ENCODE peak calls at places on chromosomes 16 and 17, in five cellular contexts. K, Q, J, W and I are unnamed samples.

GRCh38 chr17:33038740-33039139 is 47.1 kb downstream of the SPACA3 start:
- DNase-seq in K (peak; percentile 89), Q (peak; percentile 28), J (no peak), W (no peak), I (peak; percentile 51)

GRCh38 chr17:36123431-36123830 is 19.8 kb downstream of the CCL4 start:
- DNase-seq in K (no peak), Q (peak; percentile 36), J (no peak), W (no peak), I (no peak)

GRCh38 chr17:8393470-8394231 is 4.0 kb downstream of the RNF222 start:
- DNase-seq in K (no peak), Q (no peak), J (no peak), W (no peak), I (no peak)

GRCh38 chr17:81573794-81574642 is 21.9 kb upstream of the FAAP100 start:
- DNase-seq in K (no peak), Q (no peak), J (no peak), W (no peak), I (no peak)

GRCh38 chr16:29665294-29666077 is 2.4 kb downstream of the SPN start:
- DNase-seq in K (no peak), Q (no peak), J (no peak), W (no peak), I (no peak)

GRCh38 chr16:88669986-88670385 is 7.1 kb upstream of the MVD start:
- DNase-seq in K (no peak), Q (no peak), J (no peak), W (no peak), I (no peak)

GRCh38 chr17:44599298-44600175 is 42.3 kb downstream of the FZD2 start:
- DNase-seq in K (no peak), Q (peak; percentile 63), J (no peak), W (no peak), I (no peak)

GRCh38 chr17:74442670-74443515 is 11.0 kb downstream of the GPRC5C start:
- DNase-seq in K (peak; percentile 69), Q (no peak), J (no peak), W (peak; percentile 95), I (peak; percentile 73)

GRCh38 chr17:48333034-48333491 is 97.0 kb downstream of the SKAP1 start:
- DNase-seq in K (no peak), Q (no peak), J (no peak), W (no peak), I (no peak)

GRCh38 chr16:89004209-89004831 is 27.3 kb upstream of the CBFA2T3 start:
- DNase-seq in K (peak; percentile 45), Q (no peak), J (no peak), W (no peak), I (peak; percentile 47)

GRCh38 chr16:77306050-77306616 is 106.9 kb downstream of the SYCE1L start:
- DNase-seq in K (no peak), Q (no peak), J (no peak), W (no peak), I (peak; percentile 54)

GRCh38 chr17:55341432-55341831 is 76.7 kb downstream of the HLF start:
- DNase-seq in K (peak; percentile 13), Q (no peak), J (peak; percentile 27), W (no peak), I (no peak)

GRCh38 chr16:13507530-13507929 is 412.4 kb upstream of the ERCC4 start:
- DNase-seq in K (no peak), Q (no peak), J (no peak), W (no peak), I (no peak)

GRCh38 chr17:80650339-80650672 is 105.7 kb downstream of the RPTOR start:
- DNase-seq in K (no peak), Q (no peak), J (no peak), W (no peak), I (no peak)

GRCh38 chr16:50960517-50961202 is 190.4 kb downstream of the SALL1 start:
- DNase-seq in K (no peak), Q (no peak), J (no peak), W (no peak), I (peak; percentile 15)

GRCh38 chr16:58020628-58021521 is 4.7 kb upstream of the MMP15 start:
- DNase-seq in K (peak; percentile 86), Q (no peak), J (no peak), W (peak; percentile 50), I (peak; percentile 61)

GRCh38 chr16:20348365-20349185 is 3.9 kb downstream of the UMOD start:
- DNase-seq in K (peak; percentile 93), Q (no peak), J (no peak), W (no peak), I (no peak)

GRCh38 chr17:1829189-1829578 is 518 bp downstream of the SMYD4 start:
- DNase-seq in K (no peak), Q (no peak), J (no peak), W (peak; percentile 13), I (peak; percentile 49)
- TF ChIP-seq SUZ12 in K (no peak), Q (no peak), J (no peak), W (no peak), I (no peak)

DNA sequence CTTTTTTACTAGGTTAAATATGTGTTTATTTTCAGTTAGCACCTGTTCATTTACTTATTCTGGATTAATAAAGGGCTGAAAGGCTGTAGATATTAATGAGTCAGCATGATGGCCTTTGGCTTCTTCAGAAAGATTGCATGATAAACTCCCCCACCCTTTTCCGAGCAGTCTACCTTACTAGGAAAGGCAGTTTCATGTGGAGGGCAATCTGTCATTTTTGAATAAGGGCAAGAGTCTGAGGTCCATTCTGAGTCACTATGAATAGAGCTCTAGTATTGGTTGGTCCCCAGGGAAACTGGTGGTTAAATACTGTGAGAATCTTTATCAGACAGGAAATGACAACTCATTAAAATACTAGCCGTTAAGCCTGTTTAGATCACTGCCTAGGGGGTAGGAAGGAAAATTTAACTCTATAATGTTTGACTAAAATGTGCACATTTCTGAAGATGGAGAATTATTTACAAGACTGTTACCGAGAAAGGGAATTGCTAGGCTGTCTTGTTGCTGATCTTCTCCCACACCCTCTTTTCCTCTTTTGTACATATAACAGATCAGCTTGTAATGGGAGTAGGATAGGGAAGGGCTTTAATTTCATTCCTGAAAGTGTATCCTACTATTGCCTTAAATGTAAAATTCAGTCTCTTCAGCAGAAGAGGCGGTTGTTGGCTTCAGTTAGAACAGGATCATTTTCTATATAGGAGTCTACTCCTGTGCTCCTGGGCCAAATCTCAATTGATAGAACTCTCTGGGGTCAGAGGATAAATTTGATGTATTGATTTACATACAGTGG is 63.3 kb downstream of the TUBD1 start:
- DNase-seq in K (no peak), Q (no peak), J (peak; percentile 100), W (peak; percentile 97), I (peak; percentile 41)
- TF ChIP-seq SUZ12 in K (no peak), Q (no peak), J (no peak), W (no peak), I (no peak)

DNA sequence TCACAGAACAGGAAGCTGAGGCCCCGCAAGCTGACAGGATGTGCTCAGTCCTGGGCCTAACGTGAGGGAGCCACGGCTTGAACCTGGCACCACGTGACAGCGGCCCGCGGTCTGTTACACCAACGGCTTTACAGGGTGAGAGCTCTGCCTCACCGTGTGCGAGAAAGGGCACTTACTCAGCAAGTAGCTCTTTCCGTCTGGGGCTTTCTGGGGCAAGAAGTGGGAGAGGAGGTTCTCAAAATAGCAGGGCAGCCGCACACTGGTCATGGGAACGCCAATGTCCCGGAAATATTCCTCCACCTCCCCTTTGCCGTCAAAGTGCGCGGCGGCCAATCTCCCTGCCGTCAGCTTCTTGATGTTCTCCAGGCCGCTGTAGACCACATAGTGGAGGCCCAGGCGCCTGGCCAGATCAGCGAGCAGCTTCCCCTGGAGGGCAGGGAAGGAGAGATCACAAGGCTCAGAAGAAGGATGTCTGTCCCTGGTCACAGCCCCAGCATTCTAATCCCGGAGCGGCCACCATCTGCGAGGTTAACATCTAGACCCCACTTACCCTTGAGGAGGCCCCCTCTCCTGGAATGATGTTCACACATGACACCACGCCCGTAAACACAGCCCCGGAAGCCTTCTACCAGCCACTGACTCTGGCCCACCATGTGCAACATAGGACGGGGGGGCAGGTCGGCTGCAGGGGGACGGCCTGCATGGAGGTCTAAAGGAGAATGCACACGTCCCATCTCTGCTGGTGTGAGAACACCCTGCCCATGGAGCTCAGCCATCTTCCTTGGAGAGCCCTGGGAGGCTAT is 8.2 kb downstream of the NMRAL1 start:
- DNase-seq in K (no peak), Q (no peak), J (no peak), W (no peak), I (no peak)
- TF ChIP-seq SUZ12 in K (no peak), Q (no peak), J (no peak), W (no peak), I (no peak)

DNA sequence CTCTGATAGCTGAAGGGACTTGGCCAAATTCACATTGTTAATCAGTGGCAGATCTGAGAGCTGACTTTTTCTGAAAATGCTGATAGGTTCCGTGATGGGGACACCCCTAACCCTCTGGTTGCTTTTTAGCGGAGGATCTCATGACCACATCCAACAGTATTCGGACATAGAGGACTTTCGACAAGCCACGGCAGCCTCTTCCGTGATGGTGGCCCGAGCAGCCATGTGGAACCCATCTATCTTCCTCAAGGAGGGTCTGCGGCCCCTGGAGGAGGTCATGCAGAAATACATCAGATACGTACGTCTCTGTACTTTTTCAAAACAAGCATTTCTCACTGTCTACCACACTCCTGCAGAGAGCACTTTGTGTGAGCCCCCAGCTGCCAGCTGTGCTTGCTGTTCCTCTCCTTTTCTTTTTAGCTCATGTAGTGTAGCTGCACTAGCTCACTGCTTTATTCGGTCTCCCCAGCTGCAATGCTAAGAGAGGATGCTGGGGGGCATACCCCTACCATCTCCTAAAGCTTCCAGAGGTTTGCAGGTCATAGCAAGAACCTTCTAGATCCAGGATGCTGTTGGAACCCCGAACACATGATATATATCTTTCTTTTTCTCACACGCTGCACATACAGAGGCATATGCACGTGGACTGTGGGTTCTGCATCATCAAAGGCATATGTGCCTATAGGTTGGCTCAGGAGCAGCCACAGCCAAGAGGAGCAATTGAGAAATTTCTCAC is 14.2 kb upstream of the NFATC3 start:
- DNase-seq in K (peak; percentile 14), Q (no peak), J (no peak), W (no peak), I (no peak)
- TF ChIP-seq SUZ12 in K (no peak), Q (no peak), J (no peak), W (no peak), I (no peak)

GRCh38 chr16:9090101-9090959 is 1.1 kb upstream of the HAPSTR1 start:
- DNase-seq in K (peak; percentile 71), Q (peak; percentile 62), J (no peak), W (no peak), I (peak; percentile 22)

GRCh38 chr16:9092282-9092962 is 978 bp downstream of the HAPSTR1 start:
- DNase-seq in K (peak; percentile 75), Q (no peak), J (no peak), W (peak; percentile 41), I (peak; percentile 15)

GRCh38 chr16:9092963-9093477 is 1.6 kb downstream of the HAPSTR1 start:
- DNase-seq in K (peak; percentile 51), Q (no peak), J (no peak), W (no peak), I (no peak)

GRCh38 chr16:9090960-9091866 is at the start of gene HAPSTR1:
- DNase-seq in K (peak; percentile 95), Q (peak; percentile 100), J (peak; percentile 99), W (peak; percentile 100), I (peak; percentile 94)

DNA sequence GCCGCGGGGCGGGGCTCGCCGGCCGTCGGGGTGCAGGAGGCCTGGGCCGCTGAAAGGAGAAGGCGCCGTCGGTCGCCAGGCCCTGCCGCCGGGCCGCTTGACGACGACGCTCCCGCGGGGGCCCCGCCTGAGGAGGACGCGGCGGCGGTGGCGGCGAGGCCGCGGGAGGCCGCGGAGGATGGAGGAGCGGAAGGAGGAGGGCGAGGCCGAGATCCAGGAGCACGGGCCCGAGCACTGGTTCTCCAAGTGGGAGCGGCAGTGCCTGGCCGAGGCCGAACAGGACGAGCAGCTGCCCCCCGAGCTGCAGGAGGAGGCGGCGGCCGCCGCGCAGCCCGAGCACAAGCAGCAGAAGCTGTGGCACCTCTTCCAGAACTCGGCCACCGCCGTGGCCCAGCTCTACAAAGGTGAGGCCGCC is 430 bp downstream of the HAPSTR1 start:
- DNase-seq in K (peak; percentile 61), Q (no peak), J (no peak), W (no peak), I (peak; percentile 22)
- TF ChIP-seq SUZ12 in K (no peak), Q (no peak), J (no peak), W (no peak), I (no peak)

GRCh38 chr17:77476920-77477805 is 336.4 kb downstream of the SEC14L1 start:
- DNase-seq in K (no peak), Q (no peak), J (no peak), W (no peak), I (no peak)
- TF ChIP-seq SUZ12 in K (no peak), Q (no peak), J (no peak), W (no peak), I (no peak)